ENCODE peak calls at places on chromosomes 1 and 21, in four cellular contexts. One of them, this sample, is unnamed.

GRCh38 chr1:160243767-160244166 is 18.6 kb downstream of the DCAF8 start:
- DNase-seq in psoas muscle: no peak
- DNase-seq in GM23338: no peak
- DNase-seq in ascending aorta: no peak
- DNase-seq in this sample: no peak

GRCh38 chr1:67020765-67021164 is 33.2 kb downstream of the SLC35D1 start:
- DNase-seq in ascending aorta: no peak
- DNase-seq in GM23338: no peak
- DNase-seq in psoas muscle: no peak
- DNase-seq in this sample: no peak

GRCh38 chr1:65157546-65157941 is 9.5 kb downstream of the AK4 start:
- DNase-seq in ascending aorta: no peak
- DNase-seq in psoas muscle: no peak
- DNase-seq in GM23338: no peak
- DNase-seq in this sample: no peak

GRCh38 chr21:31537872-31538576 is 121.5 kb upstream of the SOD1 start:
- DNase-seq in ascending aorta: no peak
- DNase-seq in GM23338: peak
- DNase-seq in psoas muscle: no peak
- DNase-seq in this sample: no peak

GRCh38 chr1:1565340-1565739 is 9.3 kb downstream of the SSU72 start:
- DNase-seq in psoas muscle: no peak
- DNase-seq in ascending aorta: no peak
- DNase-seq in GM23338: no peak
- DNase-seq in this sample: no peak

GRCh38 chr1:192445849-192446489 is 129.2 kb downstream of the RGS21 start:
- DNase-seq in ascending aorta: peak
- DNase-seq in psoas muscle: no peak
- DNase-seq in GM23338: peak
- DNase-seq in this sample: peak

GRCh38 chr1:78286686-78287085 is 204.1 kb upstream of the PTGFR start:
- DNase-seq in GM23338: no peak
- DNase-seq in ascending aorta: no peak
- DNase-seq in psoas muscle: no peak
- DNase-seq in this sample: peak

GRCh38 chr1:112893288-112894009 is 62.5 kb downstream of the SLC16A1 start:
- DNase-seq in psoas muscle: no peak
- DNase-seq in GM23338: no peak
- DNase-seq in ascending aorta: no peak
- DNase-seq in this sample: no peak

GRCh38 chr1:96362623-96363022 is 359.0 kb upstream of the PTBP2 start:
- DNase-seq in psoas muscle: no peak
- DNase-seq in GM23338: no peak
- DNase-seq in ascending aorta: no peak
- DNase-seq in this sample: peak

GRCh38 chr1:59163268-59164092 is 133.4 kb upstream of the FGGY start:
- DNase-seq in GM23338: no peak
- DNase-seq in ascending aorta: no peak
- DNase-seq in psoas muscle: no peak
- DNase-seq in this sample: peak

GRCh38 chr21:45123440-45123839 is 49.1 kb downstream of the ADARB1 start:
- DNase-seq in psoas muscle: no peak
- DNase-seq in ascending aorta: no peak
- DNase-seq in GM23338: no peak
- DNase-seq in this sample: no peak

GRCh38 chr1:40840526-40841323 is 21.4 kb downstream of the CITED4 start:
- DNase-seq in psoas muscle: no peak
- DNase-seq in GM23338: no peak
- DNase-seq in ascending aorta: no peak
- DNase-seq in this sample: no peak

GRCh38 chr1:184002071-184002470 is 35.5 kb downstream of the COLGALT2 start:
- DNase-seq in psoas muscle: no peak
- DNase-seq in GM23338: no peak
- DNase-seq in ascending aorta: no peak
- DNase-seq in this sample: peak

GRCh38 chr1:1777950-1778826 is at the start of gene NADK:
- DNase-seq in GM23338: peak
- DNase-seq in ascending aorta: peak
- DNase-seq in psoas muscle: peak
- DNase-seq in this sample: peak

GRCh38 chr1:248303324-248303723 is at the start of gene OR2T12:
- DNase-seq in GM23338: no peak
- DNase-seq in ascending aorta: no peak
- DNase-seq in psoas muscle: no peak
- DNase-seq in this sample: no peak

GRCh38 chr1:201721131-201722049 is 107.6 kb upstream of the IPO9 start:
- DNase-seq in GM23338: no peak
- DNase-seq in ascending aorta: no peak
- DNase-seq in psoas muscle: no peak
- DNase-seq in this sample: peak

GRCh38 chr1:157073944-157074685 is 25.5 kb downstream of the ETV3L start:
- DNase-seq in ascending aorta: peak
- DNase-seq in psoas muscle: peak
- DNase-seq in GM23338: peak
- DNase-seq in this sample: peak

GRCh38 chr1:93908394-93909145 is 660 bp downstream of the GCLM start:
- DNase-seq in psoas muscle: peak
- DNase-seq in GM23338: peak
- DNase-seq in ascending aorta: peak
- DNase-seq in this sample: no peak

GRCh38 chr1:169604781-169605560 is 18.7 kb upstream of the F5 start:
- DNase-seq in ascending aorta: no peak
- DNase-seq in GM23338: no peak
- DNase-seq in psoas muscle: no peak
- DNase-seq in this sample: no peak

GRCh38 chr1:234934611-234935033 is 194.0 kb downstream of the TOMM20 start:
- DNase-seq in GM23338: no peak
- DNase-seq in ascending aorta: peak
- DNase-seq in psoas muscle: no peak
- DNase-seq in this sample: peak

GRCh38 chr1:86872086-86872485 is 41.8 kb downstream of the SELENOF start:
- DNase-seq in psoas muscle: no peak
- DNase-seq in ascending aorta: no peak
- DNase-seq in GM23338: no peak
- DNase-seq in this sample: peak

GRCh38 chr21:45539796-45540600 is 2.2 kb downstream of the SLC19A1 start:
- DNase-seq in ascending aorta: peak
- DNase-seq in psoas muscle: no peak
- DNase-seq in GM23338: no peak
- DNase-seq in this sample: no peak

GRCh38 chr1:59520759-59521442 is 224.0 kb downstream of the FGGY start:
- DNase-seq in psoas muscle: no peak
- DNase-seq in GM23338: no peak
- DNase-seq in ascending aorta: no peak
- DNase-seq in this sample: peak

GRCh38 chr1:155940531-155940992 is 876 bp upstream of the RXFP4 start:
- DNase-seq in GM23338: no peak
- DNase-seq in psoas muscle: no peak
- DNase-seq in ascending aorta: no peak
- DNase-seq in this sample: peak

GRCh38 chr1:43452789-43453441 is 816 bp downstream of the HYI start:
- DNase-seq in psoas muscle: no peak
- DNase-seq in ascending aorta: peak
- DNase-seq in GM23338: peak
- DNase-seq in this sample: peak

GRCh38 chr1:66335859-66336640 is 197.9 kb upstream of the SGIP1 start:
- DNase-seq in psoas muscle: peak
- DNase-seq in ascending aorta: peak
- DNase-seq in GM23338: peak
- DNase-seq in this sample: no peak

GRCh38 chr1:6172549-6172948 is 7.6 kb downstream of the CHD5 start:
- DNase-seq in GM23338: no peak
- DNase-seq in psoas muscle: no peak
- DNase-seq in ascending aorta: no peak
- DNase-seq in this sample: no peak

GRCh38 chr1:41696381-41696780 is 211.9 kb upstream of the EDN2 start:
- DNase-seq in GM23338: no peak
- DNase-seq in psoas muscle: no peak
- DNase-seq in ascending aorta: no peak
- DNase-seq in this sample: no peak

GRCh38 chr1:11685210-11685752 is 4.3 kb upstream of the MAD2L2 start:
- DNase-seq in GM23338: no peak
- DNase-seq in ascending aorta: no peak
- DNase-seq in psoas muscle: no peak
- DNase-seq in this sample: no peak
- TF ChIP-seq CTCF in GM23338: peak
- TF ChIP-seq CTCF in ascending aorta: no peak
- TF ChIP-seq CTCF in psoas muscle: no peak
- TF ChIP-seq CTCF in this sample: no peak

GRCh38 chr21:34807146-34807880 is 138.5 kb downstream of the CLIC6 start:
- DNase-seq in GM23338: no peak
- DNase-seq in psoas muscle: no peak
- DNase-seq in ascending aorta: peak
- DNase-seq in this sample: peak
- TF ChIP-seq CTCF in GM23338: no peak
- TF ChIP-seq CTCF in psoas muscle: no peak
- TF ChIP-seq CTCF in ascending aorta: no peak
- TF ChIP-seq CTCF in this sample: peak

DNA sequence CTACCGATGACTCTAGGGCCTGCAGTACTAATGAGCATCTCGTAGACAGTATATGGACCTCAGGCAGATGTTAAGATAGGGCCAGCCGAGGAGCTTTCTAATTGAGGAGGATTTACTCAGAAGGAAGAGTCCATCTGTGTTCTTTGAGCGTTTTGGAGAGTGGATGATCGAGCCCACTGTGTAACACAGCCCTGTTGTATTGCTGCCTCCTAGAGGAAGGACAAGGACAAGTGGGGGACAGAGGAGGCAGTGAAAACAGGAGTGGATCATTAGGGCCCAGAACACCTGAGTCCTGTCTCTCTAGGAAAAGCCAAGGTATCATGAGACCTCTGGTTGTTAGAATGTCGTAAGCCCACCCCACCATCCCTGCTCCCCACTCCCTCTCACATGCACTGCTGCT is 62.9 kb downstream of the TBX19 start:
- DNase-seq in psoas muscle: no peak
- DNase-seq in ascending aorta: no peak
- DNase-seq in GM23338: peak
- DNase-seq in this sample: no peak
- TF ChIP-seq CTCF in psoas muscle: no peak
- TF ChIP-seq CTCF in ascending aorta: no peak
- TF ChIP-seq CTCF in GM23338: peak
- TF ChIP-seq CTCF in this sample: peak

DNA sequence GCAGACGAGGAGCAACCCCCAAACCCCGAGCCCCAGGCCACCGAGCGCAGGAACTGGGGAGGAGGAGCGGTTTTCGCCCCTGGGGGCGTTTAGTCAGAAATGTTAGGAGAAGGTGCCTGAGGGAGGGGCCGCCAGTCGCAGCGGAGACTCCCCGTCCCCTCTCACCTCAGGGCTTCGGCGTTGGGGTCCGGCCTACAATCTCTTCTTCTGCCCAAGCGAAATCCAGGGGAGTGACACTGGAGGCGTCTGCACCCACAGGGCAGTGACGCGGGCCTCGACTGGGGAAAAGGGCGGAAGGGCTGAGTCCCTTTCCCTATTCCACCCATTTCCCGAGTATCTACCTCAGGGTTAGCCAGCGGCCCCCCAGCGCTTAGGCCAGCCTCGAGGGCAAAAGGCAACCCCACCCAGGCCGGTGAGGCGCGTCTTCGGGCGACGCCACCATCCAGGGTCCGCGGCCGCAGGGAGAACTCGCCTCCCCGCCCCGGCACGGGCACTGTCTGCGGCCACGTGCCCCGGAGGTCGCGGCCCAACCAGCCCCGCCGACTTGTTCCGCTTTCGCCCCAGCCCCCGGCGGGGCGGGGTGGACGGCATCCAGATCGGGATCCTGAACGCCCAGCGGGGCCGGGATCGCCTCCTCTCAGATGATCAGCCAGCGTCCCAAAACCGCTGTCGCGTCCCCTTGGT is 118.7 kb upstream of the BARHL2 start:
- DNase-seq in GM23338: peak
- DNase-seq in ascending aorta: no peak
- DNase-seq in psoas muscle: peak
- DNase-seq in this sample: no peak
- TF ChIP-seq CTCF in GM23338: no peak
- TF ChIP-seq CTCF in ascending aorta: no peak
- TF ChIP-seq CTCF in psoas muscle: no peak
- TF ChIP-seq CTCF in this sample: no peak

GRCh38 chr1:24990136-24990535 is 60.1 kb upstream of the RUNX3 start:
- DNase-seq in psoas muscle: no peak
- DNase-seq in ascending aorta: no peak
- DNase-seq in GM23338: no peak
- DNase-seq in this sample: no peak
- TF ChIP-seq CTCF in psoas muscle: no peak
- TF ChIP-seq CTCF in ascending aorta: no peak
- TF ChIP-seq CTCF in GM23338: no peak
- TF ChIP-seq CTCF in this sample: no peak

DNA sequence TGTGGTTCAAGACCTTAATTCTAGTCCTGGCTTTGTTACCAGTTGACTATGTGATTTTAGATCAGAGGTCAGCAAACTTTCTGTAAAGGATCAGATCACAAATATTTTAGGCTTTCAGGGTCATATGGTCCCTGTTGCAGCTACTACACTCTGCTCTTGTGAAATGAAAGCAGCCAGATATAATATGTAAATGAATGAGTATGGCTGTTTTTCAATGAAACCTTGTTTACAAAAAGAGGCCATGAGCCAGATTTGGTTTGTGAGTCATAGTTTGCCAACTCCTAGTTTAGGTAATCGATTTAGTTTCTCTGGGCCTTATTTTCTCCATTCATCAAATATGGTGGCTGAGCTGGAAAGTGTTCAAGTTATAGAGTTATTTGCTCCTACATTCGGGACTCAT is 346.7 kb downstream of the NUF2 start:
- DNase-seq in psoas muscle: no peak
- DNase-seq in ascending aorta: no peak
- DNase-seq in GM23338: no peak
- DNase-seq in this sample: no peak
- TF ChIP-seq CTCF in psoas muscle: no peak
- TF ChIP-seq CTCF in ascending aorta: no peak
- TF ChIP-seq CTCF in GM23338: no peak
- TF ChIP-seq CTCF in this sample: no peak

This sample was measured in HFFc6.